ENCODE peak calls at places on chromosomes 5 and 9, in nine cellular contexts. A, Q, G, F, K, I, J, V and S are unnamed samples.
A peak's percentile ranks its signal among the peaks of the same experiment; 100 is the strongest.

GRCh38 chr5:145484195-145484594 is 350.9 kb downstream of the PRELID2 start:
- DNase-seq in G (peak; percentile 87), I (peak; percentile 56), V (no peak), F (no peak), K (peak; percentile 74), Q (no peak), J (peak; percentile 81), A (peak; percentile 65), S (peak; percentile 38)

GRCh38 chr9:19748278-19749126 is 40.3 kb downstream of the SLC24A2 start:
- DNase-seq in G (peak; percentile 2), Q (no peak), J (no peak), F (no peak), V (no peak), A (no peak), I (no peak), K (peak; percentile 48), S (no peak)

GRCh38 chr5:92527311-92528078 is 1053.5 kb downstream of the NR2F1-AS1 start:
- DNase-seq in G (peak; percentile 49), J (peak; percentile 51), A (peak; percentile 52), Q (no peak), V (no peak), K (no peak), I (no peak), F (no peak), S (no peak)

GRCh38 chr9:13900449-13900848 is 413.5 kb downstream of the NFIB start:
- DNase-seq in J (no peak), G (no peak), F (peak; percentile 44), V (no peak), Q (no peak), I (no peak), A (no peak), K (peak; percentile 99), S (no peak)

GRCh38 chr9:136196465-136197371 is 8.2 kb downstream of the LHX3 start:
- DNase-seq in A (no peak), Q (no peak), G (no peak), V (no peak), I (no peak), K (no peak), J (no peak), F (no peak), S (no peak)

GRCh38 chr5:113984928-113985327 is 376.9 kb upstream of the KCNN2 start:
- DNase-seq in I (no peak), F (no peak), J (no peak), G (no peak), K (no peak), A (no peak), V (no peak), Q (no peak), S (no peak)

GRCh38 chr5:10701567-10702039 is 59.4 kb downstream of the DAP start:
- DNase-seq in V (no peak), A (peak; percentile 47), K (no peak), Q (no peak), F (no peak), I (no peak), G (peak; percentile 56), J (peak; percentile 65), S (no peak)

GRCh38 chr5:55037046-55037771 is 13.2 kb downstream of the GZMK start:
- DNase-seq in A (peak; percentile 15), F (no peak), V (no peak), I (no peak), K (no peak), G (peak; percentile 19), J (peak; percentile 5), Q (no peak), S (no peak)

GRCh38 chr5:143001764-143002351 is 231.7 kb downstream of the ARHGAP26 start:
- DNase-seq in K (peak; percentile 42), V (no peak), I (no peak), Q (no peak), A (peak; percentile 74), G (peak; percentile 91), J (peak; percentile 73), F (no peak), S (no peak)

GRCh38 chr5:67350600-67351315 is 154.2 kb upstream of the CD180 start:
- DNase-seq in J (no peak), G (no peak), K (no peak), I (no peak), Q (peak; percentile 54), F (peak; percentile 42), V (no peak), A (peak; percentile 50), S (no peak)

GRCh38 chr5:98299435-98299834 is 474.0 kb upstream of the RGMB start:
- DNase-seq in J (no peak), I (no peak), F (no peak), A (no peak), Q (no peak), V (no peak), G (peak; percentile 52), K (no peak), S (no peak)

GRCh38 chr5:97534166-97534565 is 351.1 kb upstream of the RIOK2 start:
- DNase-seq in K (peak; percentile 85), A (peak; percentile 91), V (no peak), J (peak; percentile 87), I (peak; percentile 73), G (peak; percentile 87), Q (no peak), F (no peak), S (peak; percentile 77)

GRCh38 chr5:172370237-172370640 is 84.1 kb downstream of the SH3PXD2B start:
- DNase-seq in A (no peak), F (no peak), I (no peak), J (no peak), K (no peak), Q (no peak), G (no peak), V (no peak), S (no peak)

GRCh38 chr5:109792613-109793012 is 102.9 kb downstream of the MAN2A1 start:
- DNase-seq in I (no peak), G (no peak), J (no peak), K (no peak), F (no peak), Q (no peak), A (no peak), V (no peak), S (no peak)

GRCh38 chr9:69019808-69020207 is 5.9 kb upstream of the PRKACG start:
- DNase-seq in V (no peak), I (no peak), F (no peak), J (no peak), Q (no peak), G (no peak), K (no peak), A (no peak), S (no peak)

GRCh38 chr9:16417749-16418148 is 452.7 kb downstream of the BNC2 start:
- DNase-seq in Q (no peak), G (peak; percentile 83), A (no peak), V (no peak), K (no peak), I (peak; percentile 62), J (peak; percentile 87), F (no peak), S (no peak)

GRCh38 chr9:7374966-7375650 is 424.5 kb downstream of the DMAC1 start:
- DNase-seq in A (no peak), F (no peak), V (no peak), Q (no peak), G (no peak), J (no peak), K (no peak), I (no peak), S (no peak)

DNA sequence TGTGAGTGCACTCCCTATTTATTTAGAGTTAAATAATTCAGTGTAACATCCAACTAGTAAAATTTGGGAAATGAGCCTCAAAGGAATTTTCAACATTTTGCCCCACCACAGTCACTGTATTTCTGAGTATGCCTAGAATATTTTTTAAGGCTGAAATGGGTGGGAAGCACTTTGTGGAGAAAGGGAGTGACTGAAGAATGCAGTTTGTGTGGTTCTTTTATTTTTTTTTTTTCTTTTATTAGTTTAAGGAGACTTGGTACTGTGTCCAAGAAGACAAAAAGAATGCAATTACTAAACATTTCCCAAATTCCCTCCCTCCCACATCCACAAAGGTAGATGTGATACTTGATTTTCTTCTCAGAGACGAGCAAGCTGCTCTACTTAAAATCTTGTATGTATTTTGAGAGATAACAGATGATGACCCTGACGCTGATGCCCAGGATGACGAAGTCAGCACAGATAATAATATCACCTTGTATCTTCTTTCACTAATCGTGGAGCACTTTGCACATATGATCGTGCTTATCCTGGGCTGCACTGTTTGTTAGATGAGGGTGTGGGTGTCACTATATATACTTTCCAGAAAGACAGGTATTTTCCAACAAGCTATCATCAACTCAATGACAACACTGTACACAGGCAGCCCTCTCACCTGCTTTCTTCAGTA is 586.4 kb downstream of the RAB3C start:
- DNase-seq in Q (no peak), I (no peak), A (peak; percentile 50), K (no peak), V (no peak), G (no peak), J (no peak), F (no peak), S (no peak)
- TF ChIP-seq CTCF in Q (no peak), I (no peak), A (no peak), K (no peak), V (no peak), G (no peak), J (no peak), F (no peak), S (no peak)

DNA sequence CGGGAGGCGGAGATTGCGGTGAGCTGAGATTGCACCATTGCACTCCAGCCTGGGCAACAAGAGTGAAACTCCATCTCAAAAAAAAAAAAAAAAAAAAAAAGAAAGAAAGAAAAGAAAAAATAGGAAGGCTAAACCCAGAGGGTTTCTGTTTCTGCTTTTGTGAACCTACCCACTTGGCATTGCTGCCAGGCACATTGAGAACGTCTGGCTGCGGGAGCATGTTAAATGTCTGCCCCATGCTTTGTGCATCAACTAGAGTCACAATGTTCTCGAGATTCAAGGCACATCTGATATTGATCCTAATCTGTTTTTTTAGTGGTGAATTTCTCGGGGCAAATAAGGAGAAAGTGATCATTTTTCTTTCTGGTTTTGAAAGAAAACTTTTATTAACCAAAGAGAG is 2.8 kb downstream of the SLC25A25 start:
- DNase-seq in G (no peak), V (no peak), K (no peak), F (no peak), A (no peak), I (no peak), J (no peak), Q (no peak), S (no peak)
- H3K4me3 ChIP-seq in G (peak overlapping the region; percentile 22), V (no peak overlapping the region), K (no peak overlapping the region), F (no peak overlapping the region), A (peak overlapping the region; percentile 32), I (no peak overlapping the region), J (no peak overlapping the region), Q (no peak overlapping the region), S (no peak overlapping the region)

GRCh38 chr5:79200573-79201183 is 35.3 kb upstream of the JMY start:
- DNase-seq in G (no peak), I (no peak), Q (no peak), V (no peak), J (no peak), A (no peak), F (no peak), K (no peak), S (no peak)
- TF ChIP-seq CTCF in G (peak; percentile 63), I (peak; percentile 60), Q (no peak), V (no peak), J (peak; percentile 69), A (peak; percentile 54), F (no peak), K (peak; percentile 46), S (peak; percentile 52)

DNA sequence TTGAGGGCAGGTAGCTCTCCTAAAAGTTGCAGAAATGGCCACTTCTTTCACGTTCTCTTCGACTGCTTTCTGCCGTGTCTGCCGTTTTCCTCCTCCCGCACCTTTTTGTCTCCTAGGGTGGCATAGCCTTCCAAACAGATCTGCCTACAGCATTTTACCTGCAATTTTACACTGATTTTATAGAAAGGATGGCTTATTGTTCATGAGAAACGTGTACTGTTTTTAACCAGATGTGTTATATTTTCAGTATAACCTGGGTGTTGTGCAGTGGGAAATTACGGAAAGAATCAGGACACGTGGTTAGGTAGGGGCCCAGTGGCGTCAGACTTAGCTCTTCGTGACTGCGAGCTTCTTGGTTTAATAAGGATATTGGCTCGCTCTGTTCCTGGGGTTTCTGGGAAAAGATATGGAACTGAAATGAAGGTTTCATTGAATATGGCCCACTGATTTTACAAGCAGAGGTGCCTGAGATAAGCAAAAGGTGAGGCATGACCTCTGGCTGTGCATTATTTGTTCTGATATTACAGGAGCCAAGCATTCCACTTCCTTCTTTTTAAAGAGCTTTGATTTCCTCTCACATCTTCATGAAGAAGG is 43.7 kb upstream of the PRSS3 start:
- DNase-seq in K (no peak), Q (no peak), A (no peak), V (no peak), J (no peak), F (no peak), I (no peak), G (no peak), S (no peak)
- H3K4me3 ChIP-seq in K (peak overlapping the region; percentile 68), Q (no peak overlapping the region), A (no peak overlapping the region), V (no peak overlapping the region), J (no peak overlapping the region), F (no peak overlapping the region), I (no peak overlapping the region), G (no peak overlapping the region), S (no peak overlapping the region)